ENCODE peak calls at places on chromosome 15, in four cellular contexts. One of them, this sample, is unnamed.

GRCh38 chr15:96331942-96332853 is 1.7 kb downstream of the NR2F2 start:
- DNase-seq in esophagus muscularis mucosa: no peak
- DNase-seq in brain microvascular endothelial cell: peak; percentile 35
- DNase-seq in substantia nigra: no peak
- DNase-seq in this sample: no peak

GRCh38 chr15:75107905-75108838 is 84.8 kb downstream of the PPCDC start:
- DNase-seq in brain microvascular endothelial cell: peak; percentile 70
- DNase-seq in esophagus muscularis mucosa: no peak
- DNase-seq in substantia nigra: no peak
- DNase-seq in this sample: no peak

GRCh38 chr15:52018244-52018643 is 775 bp upstream of the MAPK6 start:
- DNase-seq in esophagus muscularis mucosa: no peak
- DNase-seq in substantia nigra: no peak
- DNase-seq in brain microvascular endothelial cell: no peak
- DNase-seq in this sample: no peak

GRCh38 chr15:67130673-67131601 is 65.5 kb downstream of the SMAD3 start:
- DNase-seq in brain microvascular endothelial cell: no peak
- DNase-seq in substantia nigra: no peak
- DNase-seq in esophagus muscularis mucosa: no peak
- DNase-seq in this sample: no peak

GRCh38 chr15:62112616-62113593 is 46.1 kb downstream of the C2CD4A start:
- DNase-seq in brain microvascular endothelial cell: peak; percentile 91
- DNase-seq in substantia nigra: no peak
- DNase-seq in esophagus muscularis mucosa: peak; percentile 81
- DNase-seq in this sample: peak; percentile 75

GRCh38 chr15:79970921-79971434 is at the start of gene BCL2A1:
- DNase-seq in brain microvascular endothelial cell: peak; percentile 45
- DNase-seq in substantia nigra: no peak
- DNase-seq in esophagus muscularis mucosa: no peak
- DNase-seq in this sample: no peak

GRCh38 chr15:42672444-42672843 is 64.5 kb downstream of the CDAN1 start:
- DNase-seq in substantia nigra: no peak
- DNase-seq in esophagus muscularis mucosa: peak; percentile 66
- DNase-seq in brain microvascular endothelial cell: no peak
- DNase-seq in this sample: no peak

GRCh38 chr15:98420837-98421236 is 227.5 kb upstream of the IGF1R start:
- DNase-seq in brain microvascular endothelial cell: no peak
- DNase-seq in esophagus muscularis mucosa: no peak
- DNase-seq in substantia nigra: no peak
- DNase-seq in this sample: no peak

GRCh38 chr15:75131269-75131643 is 70.4 kb upstream of the C15orf39 start:
- DNase-seq in esophagus muscularis mucosa: no peak
- DNase-seq in brain microvascular endothelial cell: no peak
- DNase-seq in substantia nigra: no peak
- DNase-seq in this sample: no peak

GRCh38 chr15:71599404-71600225 is 210.7 kb upstream of the NR2E3 start:
- DNase-seq in substantia nigra: no peak
- DNase-seq in esophagus muscularis mucosa: peak; percentile 74
- DNase-seq in brain microvascular endothelial cell: no peak
- DNase-seq in this sample: no peak

GRCh38 chr15:78438595-78439285 is 724 bp downstream of the IREB2 start:
- DNase-seq in brain microvascular endothelial cell: peak; percentile 18
- DNase-seq in substantia nigra: no peak
- DNase-seq in esophagus muscularis mucosa: no peak
- DNase-seq in this sample: no peak

GRCh38 chr15:77944002-77944867 is 133.3 kb downstream of the TBC1D2B start:
- DNase-seq in substantia nigra: peak; percentile 67
- DNase-seq in esophagus muscularis mucosa: peak; percentile 96
- DNase-seq in brain microvascular endothelial cell: peak; percentile 78
- DNase-seq in this sample: peak; percentile 83

GRCh38 chr15:31271224-31271635 is 55.4 kb upstream of the KLF13 start:
- DNase-seq in brain microvascular endothelial cell: no peak
- DNase-seq in substantia nigra: no peak
- DNase-seq in esophagus muscularis mucosa: peak; percentile 47
- DNase-seq in this sample: no peak

GRCh38 chr15:44788748-44789147 is 52.4 kb downstream of the TRIM69 start:
- DNase-seq in brain microvascular endothelial cell: no peak
- DNase-seq in esophagus muscularis mucosa: no peak
- DNase-seq in substantia nigra: no peak
- DNase-seq in this sample: no peak

GRCh38 chr15:87477759-87478687 is 778.5 kb downstream of the NTRK3 start:
- DNase-seq in brain microvascular endothelial cell: peak; percentile 68
- DNase-seq in esophagus muscularis mucosa: no peak
- DNase-seq in substantia nigra: no peak
- DNase-seq in this sample: no peak

GRCh38 chr15:68404056-68404798 is 27.7 kb downstream of the ITGA11 start:
- DNase-seq in brain microvascular endothelial cell: no peak
- DNase-seq in esophagus muscularis mucosa: peak; percentile 78
- DNase-seq in substantia nigra: no peak
- DNase-seq in this sample: peak; percentile 3

GRCh38 chr15:66078196-66078928 is 175.2 kb downstream of the MEGF11 start:
- DNase-seq in esophagus muscularis mucosa: no peak
- DNase-seq in substantia nigra: no peak
- DNase-seq in brain microvascular endothelial cell: no peak
- DNase-seq in this sample: no peak

GRCh38 chr15:72482275-72482674 is 8.1 kb downstream of the ARIH1 start:
- DNase-seq in substantia nigra: no peak
- DNase-seq in brain microvascular endothelial cell: no peak
- DNase-seq in esophagus muscularis mucosa: no peak
- DNase-seq in this sample: no peak

GRCh38 chr15:41019174-41019573 is 65.9 kb downstream of the CHAC1 start:
- DNase-seq in brain microvascular endothelial cell: no peak
- DNase-seq in substantia nigra: no peak
- DNase-seq in esophagus muscularis mucosa: no peak
- DNase-seq in this sample: no peak

DNA sequence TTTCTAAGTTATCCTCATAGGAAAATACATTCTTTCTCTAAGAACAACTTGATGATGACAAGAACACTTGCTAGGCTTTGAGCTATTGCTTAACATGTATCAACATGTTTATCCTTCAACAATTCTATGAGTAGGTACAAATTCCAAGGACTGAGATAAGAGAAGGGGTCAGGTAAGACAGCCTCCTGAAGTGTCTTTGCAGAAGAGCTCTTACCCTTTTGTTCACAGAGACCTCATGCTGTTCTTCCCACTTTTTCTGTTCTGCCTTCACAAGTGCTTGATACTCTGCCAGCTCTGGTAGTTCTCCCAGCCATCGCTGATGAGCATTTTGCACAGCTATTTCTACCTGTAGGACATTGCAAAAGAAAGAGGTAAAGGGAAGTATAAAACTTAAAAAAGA is 50.9 kb downstream of the CEP152 start:
- DNase-seq in esophagus muscularis mucosa: no peak
- DNase-seq in brain microvascular endothelial cell: no peak
- DNase-seq in substantia nigra: no peak
- DNase-seq in this sample: no peak
- H3K27ac ChIP-seq in esophagus muscularis mucosa: no peak overlapping the region
- H3K27ac ChIP-seq in brain microvascular endothelial cell: no peak overlapping the region
- H3K27ac ChIP-seq in substantia nigra: no peak overlapping the region
- H3K27ac ChIP-seq in this sample: no peak overlapping the region

DNA sequence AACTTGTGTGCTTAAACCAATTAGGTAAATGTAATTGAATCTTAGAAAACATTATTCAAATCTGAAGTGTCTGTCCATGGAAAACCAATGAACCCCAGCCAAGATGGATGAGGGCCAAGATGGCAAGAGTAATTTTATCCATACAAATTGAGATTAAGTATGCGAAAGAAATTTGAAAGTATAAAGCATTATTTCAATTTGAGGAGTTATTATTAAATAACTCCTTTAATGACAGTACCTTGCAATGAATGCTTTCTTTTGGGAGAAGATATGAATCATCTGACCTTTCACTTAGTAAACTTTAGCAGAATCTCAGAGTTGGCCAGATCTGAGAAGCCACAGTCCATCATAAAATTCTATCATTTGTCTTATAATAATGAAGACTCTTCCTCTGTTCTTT is 435.0 kb upstream of the THBS1 start:
- DNase-seq in substantia nigra: no peak
- DNase-seq in esophagus muscularis mucosa: no peak
- DNase-seq in brain microvascular endothelial cell: no peak
- DNase-seq in this sample: no peak
- H3K27ac ChIP-seq in substantia nigra: no peak overlapping the region
- H3K27ac ChIP-seq in esophagus muscularis mucosa: peak overlapping the region; percentile 3
- H3K27ac ChIP-seq in brain microvascular endothelial cell: no peak overlapping the region
- H3K27ac ChIP-seq in this sample: no peak overlapping the region

GRCh38 chr15:91253605-91254004 is 153.5 kb downstream of the SV2B start:
- DNase-seq in brain microvascular endothelial cell: no peak
- DNase-seq in esophagus muscularis mucosa: no peak
- DNase-seq in substantia nigra: no peak
- DNase-seq in this sample: no peak

GRCh38 chr15:91257755-91258435 is 157.8 kb downstream of the SV2B start:
- DNase-seq in brain microvascular endothelial cell: no peak
- DNase-seq in substantia nigra: no peak
- DNase-seq in esophagus muscularis mucosa: no peak
- DNase-seq in this sample: no peak

GRCh38 chr15:91258436-91258779 is 158.4 kb downstream of the SV2B start:
- DNase-seq in brain microvascular endothelial cell: no peak
- DNase-seq in esophagus muscularis mucosa: no peak
- DNase-seq in substantia nigra: no peak
- DNase-seq in this sample: no peak

GRCh38 chr15:91254766-91255165 is 154.7 kb downstream of the SV2B start:
- DNase-seq in substantia nigra: no peak
- DNase-seq in brain microvascular endothelial cell: no peak
- DNase-seq in esophagus muscularis mucosa: no peak
- DNase-seq in this sample: no peak

DNA sequence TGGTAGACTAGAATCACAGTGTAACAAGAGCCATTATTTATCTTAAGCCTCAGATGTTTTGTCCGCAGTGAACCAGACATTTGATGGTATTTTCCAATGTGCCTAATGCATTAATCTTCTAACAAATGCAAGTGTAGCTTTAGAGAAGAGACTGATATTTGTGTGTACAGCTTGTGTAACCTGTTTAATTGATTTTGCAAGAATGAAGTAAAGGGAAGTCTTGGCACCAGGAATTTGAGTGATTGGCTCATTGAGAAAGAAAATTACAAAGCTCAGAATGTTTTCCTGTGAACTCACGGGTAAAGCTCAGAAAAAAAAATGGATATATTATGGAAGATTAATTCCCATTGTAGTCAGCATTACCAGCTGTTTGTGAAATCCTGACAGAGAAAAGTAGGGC is 155.7 kb downstream of the SV2B start:
- DNase-seq in brain microvascular endothelial cell: no peak
- DNase-seq in esophagus muscularis mucosa: no peak
- DNase-seq in substantia nigra: no peak
- DNase-seq in this sample: no peak
- H3K27ac ChIP-seq in brain microvascular endothelial cell: no peak overlapping the region
- H3K27ac ChIP-seq in esophagus muscularis mucosa: no peak overlapping the region
- H3K27ac ChIP-seq in substantia nigra: no peak overlapping the region
- H3K27ac ChIP-seq in this sample: no peak overlapping the region

GRCh38 chr15:29034151-29034550 is 148.4 kb downstream of the APBA2 start:
- DNase-seq in brain microvascular endothelial cell: no peak
- DNase-seq in esophagus muscularis mucosa: peak; percentile 79
- DNase-seq in substantia nigra: no peak
- DNase-seq in this sample: no peak
- H3K27ac ChIP-seq in brain microvascular endothelial cell: no peak overlapping the region
- H3K27ac ChIP-seq in esophagus muscularis mucosa: no peak overlapping the region
- H3K27ac ChIP-seq in substantia nigra: no peak overlapping the region
- H3K27ac ChIP-seq in this sample: no peak overlapping the region

GRCh38 chr15:90902656-90902995 is 476 bp upstream of the MAN2A2 start:
- DNase-seq in substantia nigra: no peak
- DNase-seq in esophagus muscularis mucosa: no peak
- DNase-seq in brain microvascular endothelial cell: no peak
- DNase-seq in this sample: no peak
- H3K27ac ChIP-seq in substantia nigra: peak overlapping the region; percentile 99
- H3K27ac ChIP-seq in esophagus muscularis mucosa: peak overlapping the region; percentile 97
- H3K27ac ChIP-seq in brain microvascular endothelial cell: no peak overlapping the region
- H3K27ac ChIP-seq in this sample: peak overlapping the region; percentile 93

This sample was measured in pancreas.